ENCODE peak calls at places on chromosomes 7 and 10, in four cellular contexts. J is stimulated activated CD8-positive, alpha-beta memory T cell treated with anti-CD3 and anti-CD28 coated beads, Interleukin-7, amount 100 ng/mL, for 1 hour; C is right atrium auricular region; O is amniotic stem cell. F is an unnamed sample.

GRCh38 chr10:71840177-71840711 is 10.8 kb downstream of the PSAP start:
- DNase-seq in C (no peak), J (no peak), O (peak), F (peak)

GRCh38 chr10:58511765-58512469 is 755 bp upstream of the BICC1 start:
- DNase-seq in J (no peak), O (no peak), C (peak), F (no peak)

GRCh38 chr10:48577158-48577557 is 27.7 kb downstream of the ARHGAP22 start:
- DNase-seq in J (no peak), C (no peak), O (no peak), F (no peak)

GRCh38 chr10:91294134-91294906 is 73.9 kb downstream of the PCGF5 start:
- DNase-seq in O (no peak), C (no peak), J (no peak), F (no peak)

GRCh38 chr10:129901389-129902045 is 62.6 kb downstream of the EBF3 start:
- DNase-seq in J (no peak), O (no peak), C (no peak), F (no peak)

GRCh38 chr7:43577485-43577951 is 5.4 kb upstream of the STK17A start:
- DNase-seq in O (no peak), J (no peak), C (no peak), F (no peak)

GRCh38 chr7:116478834-116479233 is 20.7 kb upstream of the CAV2 start:
- DNase-seq in C (no peak), O (no peak), J (no peak), F (no peak)

GRCh38 chr7:104958278-104958903 is 55.6 kb upstream of the KMT2E start:
- DNase-seq in C (no peak), J (no peak), O (no peak), F (no peak)

GRCh38 chr7:105530546-105530945 is 1.5 kb upstream of the RINT1 start:
- DNase-seq in O (no peak), J (no peak), C (no peak), F (no peak)

GRCh38 chr10:59865101-59865500 is 41.3 kb downstream of the CCDC6 start:
- DNase-seq in C (no peak), J (no peak), O (no peak), F (no peak)

GRCh38 chr7:1961776-1962276 is 270.9 kb downstream of the MAD1L1 start:
- DNase-seq in O (peak), C (no peak), J (peak), F (no peak)

GRCh38 chr10:95415631-95416031 is 124.8 kb upstream of the PDLIM1 start:
- DNase-seq in C (no peak), O (no peak), J (no peak), F (peak)

GRCh38 chr7:22372863-22373262 is 15.9 kb upstream of the RAPGEF5 start:
- DNase-seq in C (no peak), J (no peak), O (no peak), F (no peak)

GRCh38 chr10:112584276-112584675 is 137.3 kb downstream of the VTI1A start:
- DNase-seq in C (no peak), J (no peak), O (no peak), F (no peak)

GRCh38 chr7:149819141-149819960 is 18.8 kb upstream of the ZNF862 start:
- DNase-seq in C (no peak), O (no peak), J (no peak), F (no peak)

GRCh38 chr7:16668978-16669377 is 23.0 kb downstream of the BZW2 start:
- DNase-seq in J (no peak), C (no peak), O (no peak), F (no peak)

GRCh38 chr7:76507723-76508406 is 2.5 kb upstream of the UPK3B start:
- DNase-seq in C (no peak), J (no peak), O (no peak), F (no peak)

GRCh38 chr10:3107426-3107961 is 40.1 kb downstream of the PFKP start:
- DNase-seq in O (no peak), J (no peak), C (peak), F (no peak)

GRCh38 chr10:63563623-63564022 is 42.4 kb downstream of the REEP3 start:
- DNase-seq in C (no peak), O (no peak), J (no peak), F (no peak)

GRCh38 chr7:10571759-10572158 is 401.9 kb upstream of the PHF14 start:
- DNase-seq in J (no peak), O (no peak), C (no peak), F (no peak)

GRCh38 chr7:151252961-151253691 is 4.6 kb upstream of the SMARCD3 start:
- DNase-seq in C (no peak), O (no peak), J (no peak), F (no peak)

F was measured in cerebellar nuclear complex.